ENCODE peak calls at places on chromosome 9, in seven cellular contexts. F, X, G, Y, J, I and H are unnamed samples.

GRCh38 chr9:75071530-75072122 is 16.3 kb downstream of the NMRK1 start:
- DNase-seq in X (peak; percentile 44), Y (no peak), I (no peak), J (no peak), G (no peak), F (no peak), H (no peak)

GRCh38 chr9:73042155-73042554 is 89.3 kb upstream of the ALDH1A1 start:
- DNase-seq in J (no peak), G (no peak), X (no peak), Y (no peak), I (no peak), F (no peak), H (no peak)

GRCh38 chr9:137243626-137244485 is 2.8 kb downstream of the TUBB4B start:
- DNase-seq in J (no peak), F (no peak), X (no peak), I (no peak), G (peak; percentile 50), Y (no peak), H (peak; percentile 51)

GRCh38 chr9:89844075-89844474 is 239.3 kb downstream of the GADD45G start:
- DNase-seq in X (no peak), F (no peak), J (no peak), G (no peak), I (no peak), Y (no peak), H (no peak)

GRCh38 chr9:102840356-102840755 is 154.8 kb upstream of the CYLC2 start:
- DNase-seq in I (no peak), Y (peak; percentile 12), J (no peak), G (no peak), X (no peak), F (no peak), H (no peak)

GRCh38 chr9:129143461-129143927 is 32.3 kb downstream of the PTPA start:
- DNase-seq in Y (peak; percentile 48), X (no peak), J (no peak), F (no peak), G (no peak), I (peak; percentile 37), H (no peak)

GRCh38 chr9:13149454-13149853 is 130.0 kb downstream of the MPDZ start:
- DNase-seq in G (no peak), X (no peak), F (no peak), J (no peak), Y (no peak), I (no peak), H (peak; percentile 23)

GRCh38 chr9:127455299-127455992 is 4.1 kb downstream of the LRSAM1 start:
- DNase-seq in Y (no peak), X (no peak), G (no peak), J (no peak), I (peak; percentile 43), F (no peak), H (peak; percentile 66)

GRCh38 chr9:85615792-85616191 is 126.0 kb downstream of the AGTPBP1 start:
- DNase-seq in Y (no peak), J (no peak), G (no peak), X (no peak), I (no peak), F (no peak), H (no peak)

GRCh38 chr9:33633621-33634020 is 109.6 kb downstream of the ANKRD18B start:
- DNase-seq in X (no peak), Y (no peak), I (no peak), F (no peak), G (no peak), J (no peak), H (no peak)

GRCh38 chr9:115633099-115633498 is 515.1 kb upstream of the TNC start:
- DNase-seq in Y (no peak), F (no peak), I (no peak), J (no peak), X (no peak), G (no peak), H (no peak)

GRCh38 chr9:132651259-132651658 is 18.5 kb downstream of the DDX31 start:
- DNase-seq in X (no peak), F (peak; percentile 19), Y (no peak), J (no peak), I (no peak), G (no peak), H (peak; percentile 30)

GRCh38 chr9:73166453-73166852 is 14.8 kb downstream of the ANXA1 start:
- DNase-seq in J (no peak), G (no peak), I (no peak), F (no peak), Y (no peak), X (no peak), H (no peak)

GRCh38 chr9:137478613-137479314 is 19.6 kb upstream of the NSMF start:
- DNase-seq in X (no peak), J (no peak), Y (no peak), F (peak; percentile 48), G (no peak), I (no peak), H (no peak)

GRCh38 chr9:19471737-19472648 is 63.2 kb downstream of the ACER2 start:
- DNase-seq in F (peak; percentile 80), I (peak; percentile 60), X (peak; percentile 48), Y (peak; percentile 41), G (peak; percentile 88), J (no peak), H (peak; percentile 47)

GRCh38 chr9:126986506-126986951 is 71.9 kb downstream of the RALGPS1 start:
- DNase-seq in X (peak; percentile 16), I (no peak), J (no peak), F (no peak), Y (peak; percentile 46), G (no peak), H (no peak)

GRCh38 chr9:128005938-128006337 is 25.1 kb upstream of the EEIG1 start:
- DNase-seq in J (no peak), Y (peak; percentile 56), I (no peak), X (no peak), F (peak; percentile 80), G (no peak), H (no peak)

GRCh38 chr9:95505072-95505471 is 11.7 kb downstream of the PTCH1 start:
- DNase-seq in I (no peak), Y (no peak), J (no peak), X (no peak), F (no peak), G (no peak), H (no peak)

GRCh38 chr9:111153973-111154590 is 115.8 kb upstream of the LPAR1 start:
- DNase-seq in X (no peak), Y (no peak), I (no peak), G (no peak), F (no peak), J (no peak), H (no peak)

GRCh38 chr9:9912459-9912858 is 700.3 kb downstream of the PTPRD start:
- DNase-seq in X (no peak), G (no peak), Y (no peak), J (no peak), F (peak; percentile 5), I (no peak), H (peak; percentile 3)

GRCh38 chr9:137496601-137497375 is 37.7 kb upstream of the NSMF start:
- DNase-seq in F (peak; percentile 38), I (no peak), G (no peak), Y (no peak), J (no peak), X (no peak), H (no peak)

GRCh38 chr9:16543225-16543624 is 327.2 kb downstream of the BNC2 start:
- DNase-seq in I (no peak), Y (no peak), G (no peak), X (no peak), J (no peak), F (no peak), H (no peak)

GRCh38 chr9:2939368-2939767 is 95.5 kb upstream of the PUM3 start:
- DNase-seq in I (no peak), F (no peak), J (no peak), Y (no peak), X (no peak), G (no peak), H (no peak)

GRCh38 chr9:108149346-108149745 is 659.8 kb upstream of the KLF4 start:
- DNase-seq in I (no peak), Y (no peak), F (no peak), G (no peak), J (no peak), X (no peak), H (no peak)

DNA sequence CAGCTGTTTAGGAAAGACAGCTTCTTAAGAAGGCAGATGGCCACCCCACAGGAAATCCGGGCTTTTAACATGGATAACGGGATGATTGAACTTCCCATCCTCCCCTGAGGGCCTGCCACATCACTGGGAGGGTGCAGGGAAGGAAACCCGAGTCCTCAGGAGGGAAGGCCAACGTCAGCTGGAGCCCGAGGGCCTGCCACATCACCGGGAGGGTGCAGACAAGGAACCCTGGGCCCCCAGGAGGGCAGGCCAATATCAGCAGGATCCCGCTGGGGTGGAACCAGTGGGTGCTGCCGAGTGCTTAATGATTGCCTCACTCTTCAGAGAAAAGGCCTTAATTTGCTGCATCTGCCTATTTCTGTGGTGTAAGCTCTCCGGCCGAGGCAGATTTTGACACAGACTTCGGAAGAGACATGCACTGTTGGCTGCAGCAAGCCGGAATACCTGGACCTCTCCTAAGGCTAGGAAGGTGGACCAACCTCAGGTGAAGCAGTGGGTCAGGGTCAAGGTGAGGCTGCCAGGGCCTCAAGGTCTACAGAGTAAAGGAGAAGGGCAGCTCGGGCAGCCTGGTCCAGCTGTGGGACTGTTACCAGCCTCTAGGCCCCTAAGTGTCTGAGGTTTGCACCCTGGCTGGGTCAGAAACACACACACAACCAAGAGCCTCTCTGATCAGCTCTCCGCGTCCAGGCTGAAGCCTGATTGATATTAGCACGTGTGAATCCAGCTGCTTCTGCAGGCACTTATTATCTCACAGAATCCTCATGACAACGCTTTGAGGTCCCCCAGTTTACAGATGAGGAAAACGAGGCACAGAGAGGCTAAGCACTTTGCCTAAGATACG is 14.8 kb upstream of the COL5A1 start:
- DNase-seq in X (no peak), F (no peak), Y (no peak), J (no peak), I (no peak), G (no peak), H (no peak)
- TF ChIP-seq JUND in X (no peak), F (no peak), Y (no peak), J (no peak), I (no peak), G (no peak), H (no peak)

DNA sequence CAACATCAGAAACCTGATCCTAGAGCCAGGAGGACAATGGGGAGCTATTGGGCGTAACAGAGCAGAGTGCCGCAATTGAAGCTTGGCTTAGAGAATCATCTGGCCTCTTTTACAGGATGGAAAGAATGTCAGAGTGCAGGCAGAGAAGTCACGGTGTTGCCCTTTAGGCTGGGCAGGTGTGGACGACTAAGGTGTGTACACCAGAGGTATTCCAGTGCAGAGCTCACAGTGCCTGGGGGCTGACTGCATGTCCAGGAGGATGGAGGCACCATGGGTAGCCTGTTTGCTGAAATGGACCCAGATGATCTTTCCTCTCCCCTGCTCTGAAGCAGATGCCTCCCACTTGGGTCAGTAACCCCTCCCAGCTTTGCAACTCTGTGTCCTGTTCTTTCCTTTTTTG is 48.9 kb upstream of the TBC1D2 start:
- DNase-seq in Y (no peak), G (no peak), I (no peak), X (no peak), F (no peak), J (no peak), H (no peak)
- TF ChIP-seq JUND in Y (no peak), G (no peak), I (no peak), X (no peak), F (no peak), J (no peak), H (no peak)

GRCh38 chr9:93824386-93825294 is 130.5 kb downstream of the BARX1 start:
- DNase-seq in Y (no peak), X (no peak), F (peak; percentile 6), I (peak; percentile 4), G (no peak), J (no peak), H (no peak)
- TF ChIP-seq JUND in Y (no peak), X (no peak), F (no peak), I (no peak), G (no peak), J (no peak), H (no peak)

GRCh38 chr9:79408617-79409016 is 163.1 kb upstream of the TLE4 start:
- DNase-seq in J (no peak), X (no peak), I (no peak), G (no peak), F (no peak), Y (no peak), H (no peak)
- TF ChIP-seq JUND in J (no peak), X (no peak), I (no peak), G (no peak), F (no peak), Y (no peak), H (no peak)